ENCODE peak calls at places on chromosomes 3 and 15, in eight cellular contexts. D is upper lobe of right lung, T is SIG-M5, X is mesendoderm, B is psoas muscle, V is left cardiac atrium, K is cardiac fibroblast, I is tibial nerve. A is an unnamed sample.

GRCh38 chr15:31268108-31268501 is 58.5 kb upstream of the KLF13 start:
- DNase-seq in D (peak; percentile 67), T (no peak), X (no peak), B (peak; percentile 44), V (no peak), K (no peak), I (peak; percentile 4), A (peak; percentile 35)

GRCh38 chr3:160987982-160988964 is 116.9 kb downstream of the B3GALNT1 start:
- DNase-seq in D (no peak), T (no peak), X (no peak), B (no peak), V (no peak), K (no peak), I (no peak), A (no peak)

GRCh38 chr3:47512416-47513124 is 942 bp downstream of the ELP6 start:
- DNase-seq in D (peak; percentile 70), T (no peak), X (peak; percentile 44), B (peak; percentile 58), V (peak; percentile 29), K (peak; percentile 29), I (peak; percentile 22), A (peak; percentile 58)

GRCh38 chr3:137944593-137944992 is 65.4 kb upstream of the CLDN18 start:
- DNase-seq in D (no peak), T (no peak), X (no peak), B (no peak), V (no peak), K (no peak), I (no peak), A (no peak)

GRCh38 chr3:193837347-193837827 is 244.4 kb downstream of the OPA1 start:
- DNase-seq in D (no peak), T (no peak), X (peak; percentile 65), B (no peak), V (no peak), K (no peak), I (no peak), A (no peak)

GRCh38 chr15:74710349-74711094 is 14.7 kb upstream of the EDC3 start:
- DNase-seq in D (no peak), T (no peak), X (no peak), B (no peak), V (no peak), K (no peak), I (no peak), A (no peak)

GRCh38 chr3:151434151-151434890 is 26.5 kb downstream of the IGSF10 start:
- DNase-seq in D (no peak), T (no peak), X (no peak), B (no peak), V (no peak), K (peak; percentile 93), I (no peak), A (no peak)

GRCh38 chr15:74835312-74835823 is 7.6 kb downstream of the ULK3 start:
- DNase-seq in D (peak; percentile 82), T (no peak), X (peak; percentile 96), B (peak; percentile 80), V (peak; percentile 63), K (peak; percentile 59), I (peak; percentile 39), A (peak; percentile 96)

GRCh38 chr3:192862408-192863385 is 55.0 kb downstream of the MB21D2 start:
- DNase-seq in D (no peak), T (no peak), X (peak; percentile 68), B (no peak), V (no peak), K (no peak), I (no peak), A (no peak)

GRCh38 chr3:83928391-83928790 is 1030.4 kb upstream of the CADM2 start:
- DNase-seq in D (no peak), T (no peak), X (peak; percentile 66), B (no peak), V (no peak), K (peak; percentile 9), I (no peak), A (no peak)

GRCh38 chr3:87397210-87397609 is 120.8 kb upstream of the POU1F1 start:
- DNase-seq in D (no peak), T (no peak), X (no peak), B (no peak), V (no peak), K (peak; percentile 72), I (no peak), A (no peak)

GRCh38 chr3:42180901-42181300 is 85.1 kb downstream of the CCK start:
- DNase-seq in D (no peak), T (no peak), X (no peak), B (no peak), V (no peak), K (no peak), I (no peak), A (no peak)

GRCh38 chr3:40043444-40043755 is 234.0 kb downstream of the MYRIP start:
- DNase-seq in D (no peak), T (no peak), X (no peak), B (no peak), V (peak; percentile 22), K (peak; percentile 70), I (no peak), A (no peak)

GRCh38 chr15:42427429-42428223 is 63.3 kb downstream of the ZNF106 start:
- DNase-seq in D (no peak), T (no peak), X (no peak), B (no peak), V (no peak), K (peak; percentile 92), I (no peak), A (no peak)

GRCh38 chr15:76196286-76196948 is 114.9 kb downstream of the ETFA start:
- DNase-seq in D (peak; percentile 51), T (no peak), X (peak; percentile 79), B (peak; percentile 91), V (peak; percentile 55), K (peak; percentile 86), I (no peak), A (peak; percentile 92)